ENCODE peak calls at places on chromosomes 1 and 21, in ten cellular contexts. H is fibroblast of lung, W is prostate gland, X is WTC11, C is nephron progenitor cell, M is AG09319, T is cardiac fibroblast, O is Peyer's patch, G is left ventricle myocardium inferior, B is spleen. A is an unnamed sample.

GRCh38 chr1:236759252-236759859 is 35.7 kb upstream of the MTR start:
- DNase-seq in X (no peak), H (peak; percentile 18), O (no peak), B (no peak), G (no peak), W (no peak), T (peak; percentile 59), M (peak; percentile 3), C (peak; percentile 19), A (no peak)

GRCh38 chr1:172893146-172893841 is 157.4 kb downstream of the TNFSF18 start:
- DNase-seq in H (peak; percentile 73), G (peak; percentile 44), M (no peak), O (no peak), X (no peak), B (no peak), W (no peak), T (peak; percentile 70), C (no peak), A (no peak)

GRCh38 chr1:107535091-107535490 is 394.3 kb downstream of the NTNG1 start:
- DNase-seq in C (no peak), G (no peak), X (no peak), H (no peak), O (no peak), W (no peak), M (no peak), T (no peak), B (no peak), A (no peak)

GRCh38 chr1:78536427-78536826 is 45.7 kb downstream of the PTGFR start:
- DNase-seq in T (no peak), B (no peak), O (no peak), M (no peak), W (no peak), X (no peak), G (no peak), H (peak; percentile 61), C (no peak), A (no peak)

GRCh38 chr21:45573452-45574035 is 31.3 kb upstream of the SLC19A1 start:
- DNase-seq in M (no peak), C (no peak), X (no peak), O (no peak), B (no peak), H (no peak), T (no peak), G (no peak), W (no peak), A (no peak)

GRCh38 chr1:116820362-116820761 is 66.1 kb downstream of the CD2 start:
- DNase-seq in O (no peak), X (no peak), G (peak; percentile 55), M (no peak), W (no peak), C (no peak), B (no peak), H (peak; percentile 99), T (peak; percentile 99), A (no peak)

GRCh38 chr1:241202321-241202845 is 154.6 kb downstream of the RGS7 start:
- DNase-seq in G (no peak), H (no peak), B (no peak), M (no peak), C (peak; percentile 3), T (no peak), O (no peak), W (no peak), X (no peak), A (no peak)

GRCh38 chr1:159851386-159851785 is 11.1 kb downstream of the VSIG8 start:
- DNase-seq in W (no peak), B (no peak), T (no peak), C (no peak), H (no peak), M (no peak), X (no peak), G (no peak), O (no peak), A (no peak)

GRCh38 chr1:228668553-228669400 is 66.5 kb upstream of the RHOU start:
- DNase-seq in H (peak; percentile 20), O (no peak), B (no peak), C (no peak), W (no peak), G (no peak), T (peak; percentile 78), X (no peak), M (peak; percentile 34), A (no peak)

GRCh38 chr1:41860214-41860613 is 58.5 kb downstream of the HIVEP3 start:
- DNase-seq in G (no peak), C (no peak), O (no peak), X (no peak), H (no peak), M (no peak), B (no peak), W (no peak), T (no peak), A (no peak)

GRCh38 chr1:169106921-169107672 is 607 bp downstream of the ATP1B1 start:
- DNase-seq in H (no peak), O (no peak), T (peak; percentile 34), M (no peak), G (peak; percentile 21), W (no peak), B (peak; percentile 80), C (peak; percentile 61), X (peak; percentile 36), A (no peak)

GRCh38 chr1:45410850-45411509 is 70.7 kb upstream of the MUTYH start:
- DNase-seq in X (no peak), O (no peak), B (no peak), W (no peak), M (no peak), T (peak; percentile 1), H (peak; percentile 31), C (no peak), G (no peak), A (no peak)

GRCh38 chr1:29357452-29357851 is 121.1 kb downstream of the PTPRU start:
- DNase-seq in M (no peak), B (no peak), T (no peak), H (no peak), O (no peak), W (no peak), G (no peak), C (no peak), X (no peak), A (no peak)
- TF ChIP-seq CTCF in M (no peak), B (no peak), T (no peak), H (no peak), O (no peak), W (no peak), G (no peak), C (no peak), X (no peak), A (no peak)

DNA sequence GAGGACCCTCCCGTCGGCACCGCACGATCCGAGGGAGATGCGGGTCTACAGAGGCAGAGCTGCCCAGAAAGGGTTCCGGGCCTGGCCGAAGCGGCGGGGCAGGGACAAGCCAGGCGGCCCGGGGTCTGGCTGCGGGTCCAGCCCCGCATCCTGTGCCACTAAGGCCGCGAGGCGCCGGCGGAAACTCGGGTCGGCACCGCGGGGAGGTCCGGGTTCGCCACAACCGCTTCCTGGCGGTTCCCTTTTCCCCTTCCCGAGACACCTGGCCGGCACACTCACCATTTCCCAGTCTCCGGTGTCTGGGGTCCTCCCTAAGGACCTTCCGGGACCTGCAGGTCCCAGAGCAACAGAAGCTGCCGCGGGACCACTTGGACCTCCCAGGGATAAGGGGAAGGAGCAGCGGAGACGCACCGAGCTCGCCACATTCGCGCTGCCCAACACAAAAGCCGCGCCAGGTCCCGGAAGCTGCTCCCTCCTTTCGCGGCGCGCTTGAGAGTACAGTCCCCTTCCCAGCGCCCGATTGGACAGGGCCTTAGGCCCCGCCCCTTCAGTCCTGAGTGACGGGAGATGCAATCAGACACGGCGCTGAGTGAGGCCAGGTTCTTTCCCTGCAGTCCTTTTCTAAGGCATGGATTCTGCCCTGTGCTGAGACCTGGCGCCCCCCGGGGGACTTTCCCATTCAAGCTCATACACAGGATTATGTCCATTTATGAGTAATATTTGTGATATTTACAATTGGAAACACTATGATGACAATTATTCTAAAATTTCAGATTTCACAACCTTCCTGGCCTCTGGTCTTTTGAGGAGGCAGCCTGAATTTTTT is at the start of gene ZNF670:
- DNase-seq in H (peak; percentile 93), T (peak; percentile 94), G (peak; percentile 96), C (peak; percentile 93), X (peak; percentile 99), O (peak; percentile 97), W (peak; percentile 96), B (peak; percentile 97), M (peak; percentile 80), A (peak; percentile 97)
- TF ChIP-seq CTCF in H (no peak), T (peak; percentile 5), G (no peak), C (no peak), X (no peak), O (no peak), W (peak; percentile 8), B (no peak), M (no peak), A (peak; percentile 45)

GRCh38 chr1:207902566-207902965 is 8.4 kb downstream of the CD34 start:
- DNase-seq in O (no peak), T (no peak), M (no peak), G (no peak), H (no peak), C (no peak), W (no peak), B (no peak), X (no peak), A (no peak)
- TF ChIP-seq CTCF in O (no peak), T (no peak), M (no peak), G (no peak), H (no peak), C (no peak), W (no peak), B (no peak), X (no peak), A (no peak)

DNA sequence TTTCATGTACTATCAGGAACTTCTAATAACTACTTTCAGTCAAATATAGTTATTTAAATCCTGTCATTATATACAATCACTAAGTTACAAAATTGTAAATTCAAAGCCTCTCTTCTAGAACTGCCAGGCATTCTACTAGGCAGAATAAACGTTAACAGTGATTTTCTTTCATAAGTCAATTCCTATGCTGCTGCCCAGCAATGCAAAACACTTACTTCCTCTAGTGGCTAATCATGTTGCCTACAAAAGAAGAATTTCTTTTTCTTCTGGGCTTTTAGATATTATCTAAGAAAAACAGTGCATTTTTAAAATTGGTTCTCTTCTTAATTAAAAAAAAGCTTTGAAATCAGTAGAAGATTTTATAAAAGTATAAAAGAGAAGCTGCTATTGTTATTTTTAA is 509.8 kb upstream of the ADAMTS5 start:
- DNase-seq in B (no peak), G (no peak), H (peak; percentile 11), T (peak; percentile 75), O (no peak), W (no peak), X (no peak), M (peak; percentile 38), C (no peak), A (no peak)
- TF ChIP-seq CTCF in B (no peak), G (peak; percentile 72), H (peak; percentile 67), T (peak; percentile 73), O (no peak), W (no peak), X (no peak), M (peak; percentile 76), C (peak; percentile 6), A (peak; percentile 81)